ENCODE peak calls at places on chromosome 17, in seven cellular contexts. One of them, this sample, is unnamed.

GRCh38 chr17:69326302-69327059 is 452 bp downstream of the ABCA5 start:
- DNase-seq in K562: no peak
- DNase-seq in GM12878: no peak
- DNase-seq in HCT116: no peak
- DNase-seq in H1: no peak
- DNase-seq in HepG2: peak; percentile 7
- DNase-seq in SK-N-SH: no peak
- DNase-seq in this sample: no peak

GRCh38 chr17:76271669-76272540 is 6.8 kb downstream of the UBALD2 start:
- DNase-seq in K562: peak; percentile 34
- DNase-seq in GM12878: peak; percentile 91
- DNase-seq in HCT116: no peak
- DNase-seq in H1: peak; percentile 67
- DNase-seq in HepG2: no peak
- DNase-seq in SK-N-SH: peak; percentile 58
- DNase-seq in this sample: no peak

GRCh38 chr17:38587193-38587592 is 18.6 kb downstream of the SRCIN1 start:
- DNase-seq in K562: no peak
- DNase-seq in GM12878: no peak
- DNase-seq in HCT116: no peak
- DNase-seq in H1: no peak
- DNase-seq in HepG2: no peak
- DNase-seq in SK-N-SH: no peak
- DNase-seq in this sample: no peak

GRCh38 chr17:17750881-17751280 is 69.6 kb downstream of the RAI1 start:
- DNase-seq in K562: no peak
- DNase-seq in GM12878: peak; percentile 47
- DNase-seq in HCT116: no peak
- DNase-seq in H1: no peak
- DNase-seq in HepG2: no peak
- DNase-seq in SK-N-SH: no peak
- DNase-seq in this sample: no peak

GRCh38 chr17:60247836-60248461 is 98.2 kb downstream of the CA4 start:
- DNase-seq in K562: no peak
- DNase-seq in GM12878: no peak
- DNase-seq in HCT116: no peak
- DNase-seq in H1: no peak
- DNase-seq in HepG2: no peak
- DNase-seq in SK-N-SH: no peak
- DNase-seq in this sample: no peak

GRCh38 chr17:18315498-18316360 is 636 bp downstream of the SMCR8 start:
- DNase-seq in K562: no peak
- DNase-seq in GM12878: no peak
- DNase-seq in HCT116: no peak
- DNase-seq in H1: no peak
- DNase-seq in HepG2: no peak
- DNase-seq in SK-N-SH: no peak
- DNase-seq in this sample: no peak

GRCh38 chr17:77382966-77383612 is 242.3 kb downstream of the SEC14L1 start:
- DNase-seq in K562: no peak
- DNase-seq in GM12878: no peak
- DNase-seq in HCT116: no peak
- DNase-seq in H1: no peak
- DNase-seq in HepG2: no peak
- DNase-seq in SK-N-SH: no peak
- DNase-seq in this sample: no peak

GRCh38 chr17:80848449-80849102 is 143.1 kb upstream of the CHMP6 start:
- DNase-seq in K562: no peak
- DNase-seq in GM12878: no peak
- DNase-seq in HCT116: no peak
- DNase-seq in H1: no peak
- DNase-seq in HepG2: no peak
- DNase-seq in SK-N-SH: no peak
- DNase-seq in this sample: no peak

GRCh38 chr17:37158290-37158689 is 209.5 kb downstream of the AATF start:
- DNase-seq in K562: no peak
- DNase-seq in GM12878: no peak
- DNase-seq in HCT116: no peak
- DNase-seq in H1: no peak
- DNase-seq in HepG2: no peak
- DNase-seq in SK-N-SH: no peak
- DNase-seq in this sample: no peak

GRCh38 chr17:57257213-57257873 is 1.0 kb downstream of the MSI2 start:
- DNase-seq in K562: no peak
- DNase-seq in GM12878: no peak
- DNase-seq in HCT116: no peak
- DNase-seq in H1: peak; percentile 44
- DNase-seq in HepG2: no peak
- DNase-seq in SK-N-SH: peak; percentile 40
- DNase-seq in this sample: no peak

GRCh38 chr17:17467021-17467420 is 9.8 kb upstream of the MED9 start:
- DNase-seq in K562: no peak
- DNase-seq in GM12878: no peak
- DNase-seq in HCT116: no peak
- DNase-seq in H1: no peak
- DNase-seq in HepG2: no peak
- DNase-seq in SK-N-SH: no peak
- DNase-seq in this sample: no peak

GRCh38 chr17:77280304-77280910 is 139.6 kb downstream of the SEC14L1 start:
- DNase-seq in K562: no peak
- DNase-seq in GM12878: no peak
- DNase-seq in HCT116: peak; percentile 68
- DNase-seq in H1: peak; percentile 66
- DNase-seq in HepG2: no peak
- DNase-seq in SK-N-SH: peak; percentile 33
- DNase-seq in this sample: no peak

GRCh38 chr17:19448341-19449268 is 37.6 kb downstream of the RNF112 start:
- DNase-seq in K562: no peak
- DNase-seq in GM12878: no peak
- DNase-seq in HCT116: no peak
- DNase-seq in H1: no peak
- DNase-seq in HepG2: peak; percentile 19
- DNase-seq in SK-N-SH: peak; percentile 29
- DNase-seq in this sample: peak; percentile 61

GRCh38 chr17:7058831-7059447 is 15.0 kb upstream of the SLC16A11 start:
- DNase-seq in K562: no peak
- DNase-seq in GM12878: no peak
- DNase-seq in HCT116: no peak
- DNase-seq in H1: no peak
- DNase-seq in HepG2: no peak
- DNase-seq in SK-N-SH: no peak
- DNase-seq in this sample: no peak

GRCh38 chr17:8158267-8159031 is 4.3 kb downstream of the VAMP2 start:
- DNase-seq in K562: peak; percentile 45
- DNase-seq in GM12878: no peak
- DNase-seq in HCT116: peak; percentile 82
- DNase-seq in H1: peak; percentile 98
- DNase-seq in HepG2: peak; percentile 81
- DNase-seq in SK-N-SH: peak; percentile 86
- DNase-seq in this sample: peak; percentile 90
- TF ChIP-seq POLR2AphosphoS5 in K562: no peak
- TF ChIP-seq POLR2AphosphoS5 in GM12878: peak; percentile 20
- TF ChIP-seq POLR2AphosphoS5 in HCT116: no peak
- TF ChIP-seq POLR2AphosphoS5 in H1: no peak
- TF ChIP-seq POLR2AphosphoS5 in HepG2: no peak
- TF ChIP-seq POLR2AphosphoS5 in SK-N-SH: no peak
- TF ChIP-seq POLR2AphosphoS5 in this sample: no peak

GRCh38 chr17:6011241-6011640 is 58.9 kb upstream of the WSCD1 start:
- DNase-seq in K562: no peak
- DNase-seq in GM12878: no peak
- DNase-seq in HCT116: no peak
- DNase-seq in H1: no peak
- DNase-seq in HepG2: no peak
- DNase-seq in SK-N-SH: no peak
- DNase-seq in this sample: no peak

GRCh38 chr17:6000426-6000825 is 69.8 kb upstream of the WSCD1 start:
- DNase-seq in K562: no peak
- DNase-seq in GM12878: no peak
- DNase-seq in HCT116: no peak
- DNase-seq in H1: no peak
- DNase-seq in HepG2: no peak
- DNase-seq in SK-N-SH: no peak
- DNase-seq in this sample: no peak

DNA sequence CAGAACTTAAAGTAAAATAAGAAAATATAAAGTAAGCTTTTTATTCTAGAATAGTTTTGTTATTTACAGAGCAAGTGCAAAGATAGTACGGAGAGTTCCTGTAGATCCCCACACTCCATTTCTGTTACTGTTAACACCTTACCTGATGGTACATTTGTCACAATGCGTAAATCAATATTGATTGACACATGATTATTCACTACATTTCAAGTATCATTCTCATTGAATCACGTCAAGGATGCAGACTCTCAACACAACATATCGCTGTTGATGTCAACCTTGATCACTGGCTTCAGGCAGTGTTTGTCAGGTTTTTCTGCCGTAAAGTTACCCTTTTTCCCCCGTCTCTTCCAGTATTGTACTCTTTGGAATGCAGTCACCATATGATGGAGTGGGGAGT is 64.2 kb upstream of the WSCD1 start:
- DNase-seq in K562: no peak
- DNase-seq in GM12878: no peak
- DNase-seq in HCT116: no peak
- DNase-seq in H1: no peak
- DNase-seq in HepG2: no peak
- DNase-seq in SK-N-SH: no peak
- DNase-seq in this sample: no peak
- TF ChIP-seq SIN3A in K562: no peak
- TF ChIP-seq SIN3A in GM12878: no peak
- TF ChIP-seq SIN3A in HCT116: no peak
- TF ChIP-seq SIN3A in H1: no peak
- TF ChIP-seq SIN3A in HepG2: no peak
- TF ChIP-seq SIN3A in SK-N-SH: no peak
- TF ChIP-seq SIN3A in this sample: no peak

GRCh38 chr17:73205326-73205980 is 12.6 kb downstream of the COG1 start:
- DNase-seq in K562: no peak
- DNase-seq in GM12878: no peak
- DNase-seq in HCT116: no peak
- DNase-seq in H1: no peak
- DNase-seq in HepG2: peak; percentile 91
- DNase-seq in SK-N-SH: no peak
- DNase-seq in this sample: no peak

GRCh38 chr17:73201215-73202069 is 8.6 kb downstream of the COG1 start:
- DNase-seq in K562: peak; percentile 76
- DNase-seq in GM12878: no peak
- DNase-seq in HCT116: no peak
- DNase-seq in H1: no peak
- DNase-seq in HepG2: peak; percentile 98
- DNase-seq in SK-N-SH: no peak
- DNase-seq in this sample: no peak

GRCh38 chr17:73203788-73204479 is 11.1 kb downstream of the COG1 start:
- DNase-seq in K562: no peak
- DNase-seq in GM12878: no peak
- DNase-seq in HCT116: no peak
- DNase-seq in H1: no peak
- DNase-seq in HepG2: peak; percentile 81
- DNase-seq in SK-N-SH: no peak
- DNase-seq in this sample: no peak

GRCh38 chr17:73200476-73200875 is 7.6 kb downstream of the COG1 start:
- DNase-seq in K562: no peak
- DNase-seq in GM12878: no peak
- DNase-seq in HCT116: no peak
- DNase-seq in H1: no peak
- DNase-seq in HepG2: no peak
- DNase-seq in SK-N-SH: no peak
- DNase-seq in this sample: no peak

GRCh38 chr17:73203135-73203787 is 10.4 kb downstream of the COG1 start:
- DNase-seq in K562: no peak
- DNase-seq in GM12878: no peak
- DNase-seq in HCT116: no peak
- DNase-seq in H1: no peak
- DNase-seq in HepG2: peak; percentile 96
- DNase-seq in SK-N-SH: no peak
- DNase-seq in this sample: no peak
- TF ChIP-seq POLR2AphosphoS5 in K562: no peak
- TF ChIP-seq POLR2AphosphoS5 in GM12878: no peak
- TF ChIP-seq POLR2AphosphoS5 in HCT116: no peak
- TF ChIP-seq POLR2AphosphoS5 in H1: no peak
- TF ChIP-seq POLR2AphosphoS5 in HepG2: no peak
- TF ChIP-seq POLR2AphosphoS5 in SK-N-SH: no peak
- TF ChIP-seq POLR2AphosphoS5 in this sample: no peak

DNA sequence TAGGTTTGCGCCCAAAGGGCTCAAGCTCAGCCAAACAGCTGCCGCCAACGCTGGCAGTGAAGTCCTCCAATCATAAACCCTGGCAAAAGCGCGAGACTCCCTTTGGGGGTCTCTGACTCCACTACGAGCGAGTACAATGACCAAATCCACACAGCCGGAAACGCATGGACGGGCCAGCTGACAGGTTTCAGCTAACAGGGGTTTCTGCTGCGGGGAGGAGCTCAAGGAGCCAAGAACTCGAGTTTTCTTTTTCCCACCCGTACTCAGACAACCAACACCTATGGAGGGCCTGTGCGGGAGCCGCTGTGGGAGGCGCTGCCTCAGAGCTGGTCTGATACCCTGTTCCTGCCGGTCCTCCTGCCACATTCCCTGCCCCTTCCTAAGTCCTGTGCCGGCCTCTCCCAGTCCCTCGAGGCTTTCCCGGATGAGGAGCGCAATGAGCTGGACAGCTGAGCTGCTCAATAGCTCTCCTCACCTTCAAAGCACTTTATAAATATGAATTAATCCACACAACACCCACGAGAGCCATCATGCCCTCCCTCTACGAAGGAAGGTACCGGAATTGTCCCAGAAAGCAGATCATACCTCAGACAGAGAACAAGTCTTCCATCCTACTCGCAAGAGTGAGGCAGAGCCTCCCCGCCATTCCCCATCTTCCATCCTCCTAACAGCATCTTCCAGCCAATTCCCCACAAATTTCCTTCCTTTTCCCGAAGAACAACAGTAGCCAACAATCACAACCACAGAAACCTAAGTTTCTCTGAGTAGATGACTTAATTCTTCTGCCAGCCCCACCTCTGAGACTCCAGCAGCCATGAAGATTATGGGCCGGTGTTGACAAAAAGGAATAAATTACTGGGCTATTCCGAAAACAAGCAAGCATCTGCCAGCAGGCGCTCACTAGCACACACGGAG is 6.1 kb downstream of the ABR start:
- DNase-seq in K562: no peak
- DNase-seq in GM12878: no peak
- DNase-seq in HCT116: no peak
- DNase-seq in H1: no peak
- DNase-seq in HepG2: no peak
- DNase-seq in SK-N-SH: no peak
- DNase-seq in this sample: no peak
- TF ChIP-seq SIN3A in K562: no peak
- TF ChIP-seq SIN3A in GM12878: no peak
- TF ChIP-seq SIN3A in HCT116: no peak
- TF ChIP-seq SIN3A in H1: no peak
- TF ChIP-seq SIN3A in HepG2: no peak
- TF ChIP-seq SIN3A in SK-N-SH: no peak
- TF ChIP-seq SIN3A in this sample: no peak

GRCh38 chr17:50479522-50480141 is 972 bp downstream of the RSAD1 start:
- DNase-seq in K562: peak; percentile 84
- DNase-seq in GM12878: peak; percentile 32
- DNase-seq in HCT116: peak; percentile 77
- DNase-seq in H1: peak; percentile 75
- DNase-seq in HepG2: peak; percentile 87
- DNase-seq in SK-N-SH: peak; percentile 95
- DNase-seq in this sample: no peak
- TF ChIP-seq POLR2AphosphoS5 in K562: peak; percentile 19
- TF ChIP-seq POLR2AphosphoS5 in GM12878: no peak
- TF ChIP-seq POLR2AphosphoS5 in HCT116: no peak
- TF ChIP-seq POLR2AphosphoS5 in H1: peak; percentile 59
- TF ChIP-seq POLR2AphosphoS5 in HepG2: no peak
- TF ChIP-seq POLR2AphosphoS5 in SK-N-SH: peak; percentile 20
- TF ChIP-seq POLR2AphosphoS5 in this sample: no peak

This sample was measured in Panc1.